ENCODE peak calls at places on chromosomes 16 and 17, in five cellular contexts. L is lung microvascular endothelial cell, V is right cardiac atrium, Z is thoracic aorta, Q is H9. U is an unnamed sample.

GRCh38 chr17:82412535-82413520 is 5.3 kb upstream of the HEXD start:
- DNase-seq in L (no peak), V (no peak), Z (no peak), Q (no peak), U (no peak)

GRCh38 chr17:306116-306515 is 46.5 kb downstream of the RPH3AL start:
- DNase-seq in L (no peak), V (no peak), Z (no peak), Q (no peak), U (no peak)

GRCh38 chr16:90046971-90047713 is 27.9 kb upstream of the DBNDD1 start:
- DNase-seq in L (peak), V (peak), Z (no peak), Q (peak), U (no peak)

GRCh38 chr16:48559462-48560211 is 50.3 kb downstream of the N4BP1 start:
- DNase-seq in L (no peak), V (no peak), Z (no peak), Q (peak), U (no peak)

GRCh38 chr17:65472602-65473001 is 88.8 kb downstream of the AXIN2 start:
- DNase-seq in L (no peak), V (peak), Z (peak), Q (no peak), U (no peak)

GRCh38 chr16:86508947-86509758 is 1.2 kb upstream of the FOXF1 start:
- DNase-seq in L (peak), V (peak), Z (no peak), Q (peak), U (no peak)

GRCh38 chr16:56932588-56933265 is 785 bp downstream of the HERPUD1 start:
- DNase-seq in L (peak), V (peak), Z (peak), Q (peak), U (peak)

GRCh38 chr17:44797809-44798208 is 32.3 kb downstream of the GJC1 start:
- DNase-seq in L (no peak), V (peak), Z (no peak), Q (no peak), U (no peak)

GRCh38 chr16:81798311-81799137 is 19.4 kb downstream of the PLCG2 start:
- DNase-seq in L (no peak), V (peak), Z (no peak), Q (no peak), U (no peak)

GRCh38 chr16:48099455-48099854 is 56.3 kb downstream of the ABCC12 start:
- DNase-seq in L (no peak), V (peak), Z (no peak), Q (peak), U (no peak)

GRCh38 chr17:57895382-57896060 is 45.7 kb upstream of the MRPS23 start:
- DNase-seq in L (peak), V (peak), Z (no peak), Q (peak), U (no peak)

GRCh38 chr17:65868881-65869280 is 307.4 kb upstream of the AXIN2 start:
- DNase-seq in L (no peak), V (no peak), Z (no peak), Q (no peak), U (no peak)

GRCh38 chr17:20073056-20073979 is 64.2 kb downstream of the SPECC1 start:
- DNase-seq in L (no peak), V (peak), Z (no peak), Q (no peak), U (peak)

GRCh38 chr16:65318138-65318537 is 196.3 kb upstream of the CDH11 start:
- DNase-seq in L (no peak), V (no peak), Z (no peak), Q (peak), U (no peak)

GRCh38 chr17:6994118-6994598 is 1.7 kb upstream of the ALOX12 start:
- DNase-seq in L (no peak), V (no peak), Z (no peak), Q (no peak), U (no peak)

GRCh38 chr17:3622977-3623594 is 13.0 kb downstream of the SHPK start:
- DNase-seq in L (no peak), V (no peak), Z (no peak), Q (no peak), U (no peak)

GRCh38 chr16:71734511-71734910 is 10.0 kb upstream of the PHLPP2 start:
- DNase-seq in L (no peak), V (no peak), Z (no peak), Q (no peak), U (no peak)

GRCh38 chr17:35731932-35732805 is 730 bp downstream of the RASL10B start:
- DNase-seq in L (no peak), V (peak), Z (no peak), Q (peak), U (no peak)

GRCh38 chr17:82647593-82648164 is 565 bp downstream of the WDR45B start:
- DNase-seq in L (peak), V (peak), Z (no peak), Q (no peak), U (peak)